ENCODE peak calls at places on chromosome 21, in seven cellular contexts. F is T-helper 1 cell, N is T-cell, Y is NCI-H510A, C is lung microvascular endothelial cell, O is neural progenitor cell, L is adrenal gland. H is an unnamed sample.

GRCh38 chr21:43322805-43323204 is 104.1 kb downstream of the SIK1 start:
- DNase-seq in F (no peak), N (no peak), Y (no peak), C (no peak), O (no peak), L (no peak), H (no peak)

GRCh38 chr21:39314155-39315027 is 959 bp upstream of the BRWD1 start:
- DNase-seq in F (no peak), N (no peak), Y (peak; percentile 39), C (peak; percentile 73), O (no peak), L (peak; percentile 55), H (peak; percentile 63)

GRCh38 chr21:43360441-43361126 is 66.3 kb downstream of the SIK1 start:
- DNase-seq in F (no peak), N (no peak), Y (no peak), C (no peak), O (no peak), L (no peak), H (no peak)

GRCh38 chr21:46155514-46156377 is at the start of gene FTCD:
- DNase-seq in F (no peak), N (peak; percentile 7), Y (no peak), C (no peak), O (no peak), L (no peak), H (no peak)

GRCh38 chr21:41360072-41360821 is 1.6 kb upstream of the MX2 start:
- DNase-seq in F (no peak), N (no peak), Y (peak; percentile 79), C (no peak), O (peak; percentile 50), L (no peak), H (peak; percentile 65)

GRCh38 chr21:43333301-43334062 is 93.4 kb downstream of the SIK1 start:
- DNase-seq in F (no peak), N (no peak), Y (peak; percentile 48), C (peak; percentile 80), O (peak; percentile 54), L (peak; percentile 43), H (no peak)

GRCh38 chr21:46217511-46218196 is 10.9 kb downstream of the LSS start:
- DNase-seq in F (no peak), N (peak; percentile 3), Y (no peak), C (no peak), O (no peak), L (no peak), H (no peak)

GRCh38 chr21:45763074-45763473 is 119.5 kb downstream of the PCBP3 start:
- DNase-seq in F (no peak), N (no peak), Y (no peak), C (no peak), O (no peak), L (no peak), H (no peak)

GRCh38 chr21:33651965-33652680 is 9.8 kb downstream of the ITSN1 start:
- DNase-seq in F (no peak), N (no peak), Y (peak; percentile 29), C (no peak), O (no peak), L (no peak), H (no peak)

GRCh38 chr21:36479415-36480402 is at the start of gene CLDN14:
- DNase-seq in F (no peak), N (no peak), Y (no peak), C (peak; percentile 38), O (no peak), L (no peak), H (no peak)

GRCh38 chr21:43921602-43921978 is 56.6 kb downstream of the AGPAT3 start:
- DNase-seq in F (no peak), N (peak; percentile 24), Y (no peak), C (no peak), O (peak; percentile 80), L (no peak), H (no peak)

GRCh38 chr21:21845901-21846396 is 847.7 kb downstream of the NCAM2 start:
- DNase-seq in F (no peak), N (no peak), Y (no peak), C (no peak), O (no peak), L (no peak), H (no peak)

H was measured in colonic mucosa.